ENCODE peak calls at places on chromosomes 3 and 15, in five cellular contexts. One of them, this sample, is unnamed.

GRCh38 chr3:23937296-23937695 is 7.8 kb upstream of the NR1D2 start:
- DNase-seq in HepG2: no peak
- DNase-seq in SK-N-SH: no peak
- DNase-seq in K562: no peak
- DNase-seq in GM12878: no peak
- DNase-seq in this sample: no peak

GRCh38 chr3:150743508-150743907 is 19.5 kb downstream of the SIAH2 start:
- DNase-seq in HepG2: no peak
- DNase-seq in SK-N-SH: no peak
- DNase-seq in K562: no peak
- DNase-seq in GM12878: no peak
- DNase-seq in this sample: peak

GRCh38 chr3:134327594-134327975 is 46.7 kb downstream of the AMOTL2 start:
- DNase-seq in HepG2: no peak
- DNase-seq in SK-N-SH: no peak
- DNase-seq in K562: no peak
- DNase-seq in GM12878: no peak
- DNase-seq in this sample: peak

GRCh38 chr3:185896565-185896964 is 41.2 kb downstream of the TRA2B start:
- DNase-seq in HepG2: no peak
- DNase-seq in SK-N-SH: no peak
- DNase-seq in K562: no peak
- DNase-seq in GM12878: no peak
- DNase-seq in this sample: no peak

GRCh38 chr3:84983490-84983889 is 24.7 kb downstream of the CADM2 start:
- DNase-seq in HepG2: no peak
- DNase-seq in SK-N-SH: no peak
- DNase-seq in K562: no peak
- DNase-seq in GM12878: no peak
- DNase-seq in this sample: no peak

GRCh38 chr3:38327335-38328009 is 19.1 kb upstream of the XYLB start:
- DNase-seq in HepG2: no peak
- DNase-seq in SK-N-SH: no peak
- DNase-seq in K562: no peak
- DNase-seq in GM12878: no peak
- DNase-seq in this sample: peak

GRCh38 chr3:183278479-183279088 is 25.5 kb downstream of the B3GNT5 start:
- DNase-seq in HepG2: no peak
- DNase-seq in SK-N-SH: no peak
- DNase-seq in K562: no peak
- DNase-seq in GM12878: no peak
- DNase-seq in this sample: no peak

GRCh38 chr3:102180291-102180931 is 254.4 kb upstream of the ZPLD1 start:
- DNase-seq in HepG2: no peak
- DNase-seq in SK-N-SH: peak
- DNase-seq in K562: no peak
- DNase-seq in GM12878: no peak
- DNase-seq in this sample: peak

GRCh38 chr3:60160105-60160791 is 1091.0 kb downstream of the FHIT start:
- DNase-seq in HepG2: no peak
- DNase-seq in SK-N-SH: no peak
- DNase-seq in K562: no peak
- DNase-seq in GM12878: no peak
- DNase-seq in this sample: no peak

GRCh38 chr3:112308151-112308911 is 14.3 kb upstream of the SLC9C1 start:
- DNase-seq in HepG2: no peak
- DNase-seq in SK-N-SH: peak
- DNase-seq in K562: no peak
- DNase-seq in GM12878: no peak
- DNase-seq in this sample: peak

GRCh38 chr15:41559489-41560177 is 621 bp downstream of the TYRO3 start:
- DNase-seq in HepG2: no peak
- DNase-seq in SK-N-SH: peak
- DNase-seq in K562: peak
- DNase-seq in GM12878: no peak
- DNase-seq in this sample: no peak

GRCh38 chr15:44537728-44538240 is 837 bp downstream of the EIF3J start:
- DNase-seq in HepG2: peak
- DNase-seq in SK-N-SH: peak
- DNase-seq in K562: peak
- DNase-seq in GM12878: no peak
- DNase-seq in this sample: peak

GRCh38 chr15:91471410-91471993 is 371.4 kb downstream of the SV2B start:
- DNase-seq in HepG2: no peak
- DNase-seq in SK-N-SH: no peak
- DNase-seq in K562: peak
- DNase-seq in GM12878: no peak
- DNase-seq in this sample: peak

GRCh38 chr15:57595011-57595866 is 3.5 kb downstream of the MYZAP start:
- DNase-seq in HepG2: peak
- DNase-seq in SK-N-SH: peak
- DNase-seq in K562: no peak
- DNase-seq in GM12878: no peak
- DNase-seq in this sample: no peak

GRCh38 chr3:64344721-64345207 is 119.5 kb upstream of the PRICKLE2 start:
- DNase-seq in HepG2: no peak
- DNase-seq in SK-N-SH: no peak
- DNase-seq in K562: no peak
- DNase-seq in GM12878: no peak
- DNase-seq in this sample: peak

GRCh38 chr3:136787226-136787793 is 31.6 kb upstream of the SLC35G2 start:
- DNase-seq in HepG2: peak
- DNase-seq in SK-N-SH: no peak
- DNase-seq in K562: peak
- DNase-seq in GM12878: no peak
- DNase-seq in this sample: peak

GRCh38 chr3:72395654-72396415 is 452.4 kb downstream of the SHQ1 start:
- DNase-seq in HepG2: no peak
- DNase-seq in SK-N-SH: no peak
- DNase-seq in K562: no peak
- DNase-seq in GM12878: no peak
- DNase-seq in this sample: peak

GRCh38 chr3:171690291-171690690 is 120.0 kb downstream of the PLD1 start:
- DNase-seq in HepG2: no peak
- DNase-seq in SK-N-SH: no peak
- DNase-seq in K562: no peak
- DNase-seq in GM12878: peak
- DNase-seq in this sample: no peak

DNA sequence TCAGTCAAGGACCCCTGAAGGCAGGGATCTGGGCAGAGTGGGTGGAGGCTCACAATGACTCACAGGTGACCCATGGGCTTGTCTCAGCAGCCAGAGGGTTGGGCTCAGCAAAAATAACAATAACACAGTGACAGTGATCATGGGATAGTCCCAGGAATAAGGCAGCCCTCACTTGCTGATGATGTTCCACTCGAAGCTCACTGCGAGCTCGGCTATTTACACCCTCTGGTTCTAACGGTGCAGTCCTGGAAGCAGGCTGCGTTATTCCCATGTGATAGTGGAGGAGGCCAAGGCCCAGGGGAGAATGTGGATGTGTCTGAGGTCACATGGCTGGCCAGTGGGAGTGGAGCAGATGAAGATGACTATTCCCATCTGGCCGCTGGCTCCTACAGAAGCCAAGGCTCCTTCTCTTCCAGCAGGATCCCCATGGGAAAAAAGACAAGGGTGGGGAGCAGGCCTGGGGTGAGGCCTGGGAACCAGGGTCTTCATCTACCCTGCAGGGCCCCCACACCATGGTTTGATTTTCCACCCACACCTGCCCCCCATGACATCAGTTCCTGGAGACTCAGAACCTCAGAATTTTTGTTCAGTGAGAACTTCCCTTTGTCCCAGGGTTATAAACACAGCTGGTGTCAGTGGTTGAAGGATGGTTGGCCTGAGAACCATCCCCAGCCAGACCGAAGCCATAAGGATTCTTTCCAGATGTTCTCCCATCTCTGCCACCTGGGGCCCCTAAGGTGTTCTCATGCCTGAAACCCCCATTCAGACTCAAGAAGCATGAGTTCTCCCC is 16.4 kb downstream of the CCDC33 start:
- DNase-seq in HepG2: no peak
- DNase-seq in SK-N-SH: no peak
- DNase-seq in K562: no peak
- DNase-seq in GM12878: no peak
- DNase-seq in this sample: peak
- TF ChIP-seq MXI1 in HepG2: no peak
- TF ChIP-seq MXI1 in SK-N-SH: no peak
- TF ChIP-seq MXI1 in K562: no peak
- TF ChIP-seq MXI1 in GM12878: no peak
- TF ChIP-seq MXI1 in this sample: no peak

GRCh38 chr15:80609111-80609510 is 86.0 kb upstream of the ABHD17C start:
- DNase-seq in HepG2: no peak
- DNase-seq in SK-N-SH: no peak
- DNase-seq in K562: no peak
- DNase-seq in GM12878: no peak
- DNase-seq in this sample: no peak

GRCh38 chr15:80611543-80612080 is 83.5 kb upstream of the ABHD17C start:
- DNase-seq in HepG2: no peak
- DNase-seq in SK-N-SH: no peak
- DNase-seq in K562: no peak
- DNase-seq in GM12878: no peak
- DNase-seq in this sample: no peak

GRCh38 chr15:80607288-80607980 is 87.7 kb upstream of the ABHD17C start:
- DNase-seq in HepG2: no peak
- DNase-seq in SK-N-SH: no peak
- DNase-seq in K562: no peak
- DNase-seq in GM12878: no peak
- DNase-seq in this sample: no peak

GRCh38 chr15:80608688-80609087 is 86.4 kb upstream of the ABHD17C start:
- DNase-seq in HepG2: no peak
- DNase-seq in SK-N-SH: no peak
- DNase-seq in K562: no peak
- DNase-seq in GM12878: no peak
- DNase-seq in this sample: no peak

GRCh38 chr15:80609512-80609946 is 85.6 kb upstream of the ABHD17C start:
- DNase-seq in HepG2: no peak
- DNase-seq in SK-N-SH: no peak
- DNase-seq in K562: no peak
- DNase-seq in GM12878: no peak
- DNase-seq in this sample: no peak
- TF ChIP-seq MXI1 in HepG2: no peak
- TF ChIP-seq MXI1 in SK-N-SH: no peak
- TF ChIP-seq MXI1 in K562: no peak
- TF ChIP-seq MXI1 in GM12878: no peak
- TF ChIP-seq MXI1 in this sample: no peak

DNA sequence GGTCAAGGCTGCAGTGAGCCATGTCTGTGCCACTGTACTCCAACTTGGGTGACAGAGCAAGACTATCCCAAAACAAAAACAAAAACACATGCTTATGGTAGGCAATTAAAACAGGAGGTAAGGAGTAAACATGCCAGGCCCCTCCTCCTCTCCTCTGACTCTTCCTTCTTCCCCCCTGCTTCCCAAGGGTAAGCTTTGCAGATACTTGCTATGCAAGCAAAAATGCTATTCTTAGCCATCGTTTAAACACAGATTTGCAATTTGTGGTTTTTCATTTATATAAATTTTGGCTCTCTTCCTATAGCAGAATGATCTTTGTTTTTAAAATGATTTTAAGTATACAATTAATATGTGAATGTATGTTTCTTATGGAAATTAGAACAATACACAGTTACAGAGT is 41.9 kb downstream of the IGF1R start:
- DNase-seq in HepG2: no peak
- DNase-seq in SK-N-SH: no peak
- DNase-seq in K562: no peak
- DNase-seq in GM12878: no peak
- DNase-seq in this sample: peak
- TF ChIP-seq MXI1 in HepG2: no peak
- TF ChIP-seq MXI1 in SK-N-SH: no peak
- TF ChIP-seq MXI1 in K562: no peak
- TF ChIP-seq MXI1 in GM12878: no peak
- TF ChIP-seq MXI1 in this sample: no peak

DNA sequence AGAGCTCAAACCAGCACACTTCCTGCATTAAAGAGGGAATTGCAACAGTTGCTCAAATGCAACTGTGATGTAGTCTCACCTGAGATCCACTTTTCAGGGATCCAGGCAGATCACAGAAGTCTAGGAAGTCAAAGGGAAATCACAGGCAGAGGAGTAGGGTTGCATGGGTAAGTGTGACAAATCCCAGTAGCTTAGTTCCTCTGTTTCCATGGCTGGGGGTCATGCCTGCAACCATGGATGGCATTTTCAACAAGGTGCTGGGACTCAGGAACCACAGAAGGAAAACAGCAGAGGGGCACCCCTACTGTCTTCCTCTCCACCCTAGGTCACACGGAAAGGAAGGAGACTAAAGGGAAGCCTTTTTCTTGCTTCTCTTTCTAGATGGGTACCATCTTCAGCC is 36.5 kb upstream of the ARNT2 start:
- DNase-seq in HepG2: no peak
- DNase-seq in SK-N-SH: no peak
- DNase-seq in K562: no peak
- DNase-seq in GM12878: no peak
- DNase-seq in this sample: no peak
- TF ChIP-seq MXI1 in HepG2: no peak
- TF ChIP-seq MXI1 in SK-N-SH: no peak
- TF ChIP-seq MXI1 in K562: no peak
- TF ChIP-seq MXI1 in GM12878: no peak
- TF ChIP-seq MXI1 in this sample: no peak

GRCh38 chr15:73972984-73973682 is 19.0 kb downstream of the STOML1 start:
- DNase-seq in HepG2: peak
- DNase-seq in SK-N-SH: peak
- DNase-seq in K562: peak
- DNase-seq in GM12878: no peak
- DNase-seq in this sample: peak
- TF ChIP-seq MXI1 in HepG2: no peak
- TF ChIP-seq MXI1 in SK-N-SH: no peak
- TF ChIP-seq MXI1 in K562: no peak
- TF ChIP-seq MXI1 in GM12878: no peak
- TF ChIP-seq MXI1 in this sample: no peak

GRCh38 chr3:13419356-13420050 is 619 bp downstream of the NUP210 start:
- DNase-seq in HepG2: no peak
- DNase-seq in SK-N-SH: peak
- DNase-seq in K562: peak
- DNase-seq in GM12878: no peak
- DNase-seq in this sample: no peak
- TF ChIP-seq MXI1 in HepG2: no peak
- TF ChIP-seq MXI1 in SK-N-SH: no peak
- TF ChIP-seq MXI1 in K562: no peak
- TF ChIP-seq MXI1 in GM12878: no peak
- TF ChIP-seq MXI1 in this sample: no peak

DNA sequence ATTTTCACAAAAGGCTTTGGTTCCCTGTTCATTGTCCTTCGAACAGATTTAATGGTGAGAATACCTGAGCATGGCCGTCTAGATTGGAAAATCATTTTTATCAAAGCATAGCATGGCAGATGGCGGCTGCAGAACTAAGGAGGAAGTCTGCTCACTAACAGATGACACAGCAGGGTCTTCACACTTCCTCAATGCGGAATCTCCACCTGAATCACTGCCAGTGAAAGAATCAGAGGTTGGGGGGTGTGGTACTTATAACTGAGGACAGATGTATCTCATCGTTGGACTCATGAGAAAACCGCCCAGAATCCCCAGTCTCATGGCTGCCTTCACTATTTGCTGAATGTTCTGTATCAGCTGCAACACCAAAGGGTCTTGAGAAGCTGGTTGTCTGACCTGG is 31.6 kb upstream of the PYGO1 start:
- DNase-seq in HepG2: no peak
- DNase-seq in SK-N-SH: no peak
- DNase-seq in K562: no peak
- DNase-seq in GM12878: no peak
- DNase-seq in this sample: no peak
- TF ChIP-seq MXI1 in HepG2: no peak
- TF ChIP-seq MXI1 in SK-N-SH: no peak
- TF ChIP-seq MXI1 in K562: no peak
- TF ChIP-seq MXI1 in GM12878: no peak
- TF ChIP-seq MXI1 in this sample: no peak

This sample was measured in IMR-90.